ENCODE peak calls at places on chromosomes 12 and 14, in nine cellular contexts. One of them, this sample, is unnamed.
A peak's percentile ranks its signal among the peaks of the same experiment; 100 is the strongest.

GRCh38 chr12:124607681-124608425 is 40.4 kb upstream of the NCOR2 start:
- DNase-seq in stomach: no peak
- DNase-seq in aorta: no peak
- DNase-seq in lung: no peak
- DNase-seq in upper lobe of right lung: no peak
- DNase-seq in heart left ventricle: no peak
- DNase-seq in neural progenitor cell: no peak
- DNase-seq in cardiac muscle cell: no peak
- DNase-seq in mammary epithelial cell: peak; percentile 52
- DNase-seq in this sample: no peak

GRCh38 chr12:106183735-106184134 is 45.0 kb upstream of the NUAK1 start:
- DNase-seq in mammary epithelial cell: no peak
- DNase-seq in stomach: no peak
- DNase-seq in cardiac muscle cell: no peak
- DNase-seq in lung: no peak
- DNase-seq in heart left ventricle: no peak
- DNase-seq in upper lobe of right lung: no peak
- DNase-seq in aorta: no peak
- DNase-seq in neural progenitor cell: no peak
- DNase-seq in this sample: no peak

GRCh38 chr12:62695696-62696095 is 229.1 kb downstream of the MON2 start:
- DNase-seq in aorta: no peak
- DNase-seq in heart left ventricle: no peak
- DNase-seq in upper lobe of right lung: no peak
- DNase-seq in mammary epithelial cell: no peak
- DNase-seq in neural progenitor cell: no peak
- DNase-seq in cardiac muscle cell: no peak
- DNase-seq in stomach: no peak
- DNase-seq in lung: no peak
- DNase-seq in this sample: no peak

GRCh38 chr12:90163975-90164374 is 455.3 kb upstream of the ATP2B1 start:
- DNase-seq in aorta: no peak
- DNase-seq in upper lobe of right lung: no peak
- DNase-seq in stomach: no peak
- DNase-seq in heart left ventricle: no peak
- DNase-seq in mammary epithelial cell: no peak
- DNase-seq in neural progenitor cell: no peak
- DNase-seq in cardiac muscle cell: no peak
- DNase-seq in lung: no peak
- DNase-seq in this sample: no peak

GRCh38 chr12:81992461-81992860 is 233.3 kb upstream of the PPFIA2 start:
- DNase-seq in neural progenitor cell: peak; percentile 59
- DNase-seq in upper lobe of right lung: no peak
- DNase-seq in lung: no peak
- DNase-seq in aorta: no peak
- DNase-seq in cardiac muscle cell: peak; percentile 48
- DNase-seq in heart left ventricle: no peak
- DNase-seq in stomach: peak; percentile 34
- DNase-seq in mammary epithelial cell: no peak
- DNase-seq in this sample: peak; percentile 4

GRCh38 chr12:43551271-43551970 is 582 bp downstream of the ADAMTS20 start:
- DNase-seq in cardiac muscle cell: peak; percentile 26
- DNase-seq in aorta: peak; percentile 74
- DNase-seq in neural progenitor cell: peak; percentile 67
- DNase-seq in upper lobe of right lung: no peak
- DNase-seq in heart left ventricle: no peak
- DNase-seq in stomach: no peak
- DNase-seq in lung: no peak
- DNase-seq in mammary epithelial cell: peak; percentile 8
- DNase-seq in this sample: no peak

GRCh38 chr12:12240671-12241345 is 26.0 kb downstream of the LRP6 start:
- DNase-seq in upper lobe of right lung: no peak
- DNase-seq in lung: no peak
- DNase-seq in aorta: no peak
- DNase-seq in cardiac muscle cell: peak; percentile 2
- DNase-seq in stomach: no peak
- DNase-seq in neural progenitor cell: peak; percentile 78
- DNase-seq in mammary epithelial cell: peak; percentile 77
- DNase-seq in heart left ventricle: no peak
- DNase-seq in this sample: no peak

GRCh38 chr14:73289729-73290128 is 52.4 kb downstream of the PAPLN start:
- DNase-seq in mammary epithelial cell: no peak
- DNase-seq in lung: no peak
- DNase-seq in stomach: no peak
- DNase-seq in aorta: no peak
- DNase-seq in cardiac muscle cell: no peak
- DNase-seq in neural progenitor cell: no peak
- DNase-seq in heart left ventricle: no peak
- DNase-seq in upper lobe of right lung: no peak
- DNase-seq in this sample: no peak

GRCh38 chr12:65532744-65533143 is 254.3 kb downstream of the MSRB3 start:
- DNase-seq in mammary epithelial cell: peak; percentile 90
- DNase-seq in aorta: no peak
- DNase-seq in heart left ventricle: no peak
- DNase-seq in stomach: no peak
- DNase-seq in neural progenitor cell: no peak
- DNase-seq in cardiac muscle cell: no peak
- DNase-seq in lung: no peak
- DNase-seq in upper lobe of right lung: no peak
- DNase-seq in this sample: no peak

GRCh38 chr12:104827587-104827986 is 130.5 kb downstream of the SLC41A2 start:
- DNase-seq in stomach: no peak
- DNase-seq in upper lobe of right lung: no peak
- DNase-seq in heart left ventricle: no peak
- DNase-seq in mammary epithelial cell: no peak
- DNase-seq in aorta: no peak
- DNase-seq in neural progenitor cell: peak; percentile 29
- DNase-seq in cardiac muscle cell: no peak
- DNase-seq in lung: no peak
- DNase-seq in this sample: no peak

GRCh38 chr14:23357261-23357660 is 4.6 kb upstream of the SLC22A17 start:
- DNase-seq in cardiac muscle cell: no peak
- DNase-seq in upper lobe of right lung: no peak
- DNase-seq in neural progenitor cell: no peak
- DNase-seq in aorta: peak; percentile 67
- DNase-seq in stomach: no peak
- DNase-seq in mammary epithelial cell: no peak
- DNase-seq in heart left ventricle: no peak
- DNase-seq in lung: no peak
- DNase-seq in this sample: no peak

GRCh38 chr12:20123465-20123864 is 244.9 kb upstream of the PDE3A start:
- DNase-seq in lung: no peak
- DNase-seq in stomach: no peak
- DNase-seq in cardiac muscle cell: no peak
- DNase-seq in upper lobe of right lung: no peak
- DNase-seq in neural progenitor cell: no peak
- DNase-seq in heart left ventricle: no peak
- DNase-seq in mammary epithelial cell: no peak
- DNase-seq in aorta: no peak
- DNase-seq in this sample: no peak

GRCh38 chr12:114916531-114916930 is 232.6 kb upstream of the TBX3 start:
- DNase-seq in lung: no peak
- DNase-seq in upper lobe of right lung: no peak
- DNase-seq in heart left ventricle: no peak
- DNase-seq in mammary epithelial cell: no peak
- DNase-seq in cardiac muscle cell: no peak
- DNase-seq in stomach: no peak
- DNase-seq in aorta: no peak
- DNase-seq in neural progenitor cell: no peak
- DNase-seq in this sample: no peak

GRCh38 chr14:96027356-96028335 is 11.5 kb upstream of the C14orf132 start:
- DNase-seq in upper lobe of right lung: no peak
- DNase-seq in neural progenitor cell: peak; percentile 44
- DNase-seq in cardiac muscle cell: no peak
- DNase-seq in stomach: no peak
- DNase-seq in aorta: no peak
- DNase-seq in heart left ventricle: no peak
- DNase-seq in lung: no peak
- DNase-seq in mammary epithelial cell: no peak
- DNase-seq in this sample: no peak

GRCh38 chr12:88646824-88647223 is 66.6 kb upstream of the KITLG start:
- DNase-seq in aorta: no peak
- DNase-seq in upper lobe of right lung: no peak
- DNase-seq in cardiac muscle cell: no peak
- DNase-seq in neural progenitor cell: no peak
- DNase-seq in lung: no peak
- DNase-seq in stomach: no peak
- DNase-seq in mammary epithelial cell: no peak
- DNase-seq in heart left ventricle: no peak
- DNase-seq in this sample: no peak

GRCh38 chr12:64714551-64714968 is 44.6 kb downstream of the GNS start:
- DNase-seq in heart left ventricle: no peak
- DNase-seq in upper lobe of right lung: no peak
- DNase-seq in mammary epithelial cell: no peak
- DNase-seq in neural progenitor cell: no peak
- DNase-seq in stomach: no peak
- DNase-seq in aorta: no peak
- DNase-seq in lung: no peak
- DNase-seq in cardiac muscle cell: no peak
- DNase-seq in this sample: no peak

GRCh38 chr14:39488600-39488999 is 56.4 kb upstream of the FBXO33 start:
- DNase-seq in mammary epithelial cell: no peak
- DNase-seq in cardiac muscle cell: peak; percentile 20
- DNase-seq in neural progenitor cell: peak; percentile 94
- DNase-seq in stomach: no peak
- DNase-seq in heart left ventricle: no peak
- DNase-seq in aorta: no peak
- DNase-seq in lung: no peak
- DNase-seq in upper lobe of right lung: no peak
- DNase-seq in this sample: peak; percentile 13

GRCh38 chr14:104178279-104178678 is 39.9 kb downstream of the KIF26A start:
- DNase-seq in cardiac muscle cell: no peak
- DNase-seq in lung: no peak
- DNase-seq in mammary epithelial cell: no peak
- DNase-seq in stomach: peak; percentile 72
- DNase-seq in neural progenitor cell: no peak
- DNase-seq in aorta: no peak
- DNase-seq in heart left ventricle: peak; percentile 64
- DNase-seq in upper lobe of right lung: no peak
- DNase-seq in this sample: no peak

GRCh38 chr14:106556665-106557289 is 1030.4 kb downstream of the TMEM121 start:
- DNase-seq in upper lobe of right lung: peak; percentile 84
- DNase-seq in lung: peak; percentile 62
- DNase-seq in aorta: no peak
- DNase-seq in neural progenitor cell: no peak
- DNase-seq in cardiac muscle cell: no peak
- DNase-seq in heart left ventricle: no peak
- DNase-seq in mammary epithelial cell: no peak
- DNase-seq in stomach: peak; percentile 60
- DNase-seq in this sample: peak; percentile 47
- H3K9me3 ChIP-seq in upper lobe of right lung: no peaks in the 10 kb centered on the region
- H3K9me3 ChIP-seq in lung: no peaks in the 10 kb centered on the region
- H3K9me3 ChIP-seq in aorta: no peaks in the 10 kb centered on the region
- H3K9me3 ChIP-seq in neural progenitor cell: peaks cover 21% of the 10 kb centered on the region
- H3K9me3 ChIP-seq in cardiac muscle cell: peaks cover 6% of the 10 kb centered on the region
- H3K9me3 ChIP-seq in heart left ventricle: no peaks in the 10 kb centered on the region
- H3K9me3 ChIP-seq in mammary epithelial cell: peaks cover under 1% of the 10 kb centered on the region
- H3K9me3 ChIP-seq in stomach: no peaks in the 10 kb centered on the region
- H3K9me3 ChIP-seq in this sample: no peaks in the 10 kb centered on the region

DNA sequence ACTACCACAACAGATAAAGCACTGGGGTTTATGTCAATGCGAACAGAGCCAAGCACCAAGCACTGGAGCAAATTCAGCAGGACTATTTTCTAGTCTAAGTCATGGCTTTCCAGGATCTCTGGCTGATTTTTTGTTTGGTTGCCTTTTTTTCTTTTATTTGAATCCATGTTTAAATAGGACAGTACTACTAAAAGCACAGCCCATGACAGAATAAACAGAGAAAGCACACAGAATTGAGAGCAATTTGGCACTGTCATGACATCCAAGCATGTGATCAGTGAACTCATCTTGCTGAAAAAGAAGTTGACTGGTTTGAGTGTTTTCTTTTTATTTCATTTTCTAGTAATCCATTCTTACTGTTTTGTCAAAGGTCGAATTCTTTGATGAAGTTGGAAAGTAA is 23.1 kb upstream of the RERG start:
- DNase-seq in upper lobe of right lung: no peak
- DNase-seq in stomach: no peak
- DNase-seq in lung: no peak
- DNase-seq in mammary epithelial cell: no peak
- DNase-seq in heart left ventricle: no peak
- DNase-seq in neural progenitor cell: no peak
- DNase-seq in aorta: no peak
- DNase-seq in cardiac muscle cell: no peak
- DNase-seq in this sample: no peak
- H3K27ac ChIP-seq in upper lobe of right lung: no peak overlapping the region
- H3K27ac ChIP-seq in stomach: no peak overlapping the region
- H3K27ac ChIP-seq in lung: no peak overlapping the region
- H3K27ac ChIP-seq in mammary epithelial cell: no peak overlapping the region
- H3K27ac ChIP-seq in heart left ventricle: no peak overlapping the region
- H3K27ac ChIP-seq in neural progenitor cell: no peak overlapping the region
- H3K27ac ChIP-seq in aorta: no peak overlapping the region
- H3K27ac ChIP-seq in cardiac muscle cell: no peak overlapping the region
- H3K27ac ChIP-seq in this sample: no peak overlapping the region

GRCh38 chr14:99725774-99726537 is 41.9 kb downstream of the CYP46A1 start:
- DNase-seq in aorta: peak; percentile 53
- DNase-seq in heart left ventricle: no peak
- DNase-seq in lung: no peak
- DNase-seq in cardiac muscle cell: no peak
- DNase-seq in neural progenitor cell: no peak
- DNase-seq in mammary epithelial cell: no peak
- DNase-seq in upper lobe of right lung: peak; percentile 41
- DNase-seq in stomach: no peak
- DNase-seq in this sample: no peak

GRCh38 chr14:99722741-99723140 is 38.6 kb downstream of the CYP46A1 start:
- DNase-seq in aorta: no peak
- DNase-seq in cardiac muscle cell: no peak
- DNase-seq in lung: no peak
- DNase-seq in mammary epithelial cell: no peak
- DNase-seq in stomach: no peak
- DNase-seq in neural progenitor cell: no peak
- DNase-seq in upper lobe of right lung: peak; percentile 17
- DNase-seq in heart left ventricle: no peak
- DNase-seq in this sample: no peak

GRCh38 chr14:99724939-99725773 is 41.1 kb downstream of the CYP46A1 start:
- DNase-seq in heart left ventricle: no peak
- DNase-seq in neural progenitor cell: no peak
- DNase-seq in upper lobe of right lung: peak; percentile 44
- DNase-seq in stomach: no peak
- DNase-seq in aorta: peak; percentile 68
- DNase-seq in mammary epithelial cell: no peak
- DNase-seq in lung: no peak
- DNase-seq in cardiac muscle cell: no peak
- DNase-seq in this sample: no peak

GRCh38 chr14:99726538-99727095 is 42.5 kb downstream of the CYP46A1 start:
- DNase-seq in heart left ventricle: no peak
- DNase-seq in aorta: peak; percentile 63
- DNase-seq in stomach: peak; percentile 14
- DNase-seq in cardiac muscle cell: no peak
- DNase-seq in mammary epithelial cell: no peak
- DNase-seq in neural progenitor cell: no peak
- DNase-seq in lung: no peak
- DNase-seq in upper lobe of right lung: peak; percentile 58
- DNase-seq in this sample: no peak

GRCh38 chr14:99724196-99724891 is 40.2 kb downstream of the CYP46A1 start:
- DNase-seq in heart left ventricle: no peak
- DNase-seq in lung: no peak
- DNase-seq in aorta: peak; percentile 46
- DNase-seq in upper lobe of right lung: peak; percentile 40
- DNase-seq in mammary epithelial cell: no peak
- DNase-seq in cardiac muscle cell: no peak
- DNase-seq in stomach: no peak
- DNase-seq in neural progenitor cell: no peak
- DNase-seq in this sample: no peak
- H3K9me3 ChIP-seq in heart left ventricle: no peaks in the 10 kb centered on the region
- H3K9me3 ChIP-seq in lung: no peaks in the 10 kb centered on the region
- H3K9me3 ChIP-seq in aorta: no peaks in the 10 kb centered on the region
- H3K9me3 ChIP-seq in upper lobe of right lung: no peaks in the 10 kb centered on the region
- H3K9me3 ChIP-seq in mammary epithelial cell: no peaks in the 10 kb centered on the region
- H3K9me3 ChIP-seq in cardiac muscle cell: no peaks in the 10 kb centered on the region
- H3K9me3 ChIP-seq in stomach: no peaks in the 10 kb centered on the region
- H3K9me3 ChIP-seq in neural progenitor cell: no peaks in the 10 kb centered on the region
- H3K9me3 ChIP-seq in this sample: no peaks in the 10 kb centered on the region

GRCh38 chr14:68132722-68133121 is 313.1 kb downstream of the RAD51B start:
- DNase-seq in lung: no peak
- DNase-seq in neural progenitor cell: no peak
- DNase-seq in heart left ventricle: no peak
- DNase-seq in mammary epithelial cell: no peak
- DNase-seq in cardiac muscle cell: no peak
- DNase-seq in upper lobe of right lung: no peak
- DNase-seq in stomach: no peak
- DNase-seq in aorta: no peak
- DNase-seq in this sample: no peak
- H3K27ac ChIP-seq in lung: no peak overlapping the region
- H3K27ac ChIP-seq in neural progenitor cell: no peak overlapping the region
- H3K27ac ChIP-seq in heart left ventricle: no peak overlapping the region
- H3K27ac ChIP-seq in mammary epithelial cell: no peak overlapping the region
- H3K27ac ChIP-seq in cardiac muscle cell: no peak overlapping the region
- H3K27ac ChIP-seq in upper lobe of right lung: no peak overlapping the region
- H3K27ac ChIP-seq in stomach: no peak overlapping the region
- H3K27ac ChIP-seq in aorta: no peak overlapping the region
- H3K27ac ChIP-seq in this sample: no peak overlapping the region